ENCODE peak calls at places on chromosomes 13 and 19, in ten cellular contexts. Q, T, H, F, E, V, N, C, D and U are unnamed samples.

GRCh38 chr19:6064016-6064702 is 46.1 kb downstream of the RFX2 start:
- DNase-seq in T (no peak), Q (no peak), H (no peak), C (peak; percentile 15), D (no peak), V (no peak), N (no peak), F (no peak), E (no peak), U (no peak)

GRCh38 chr19:4152241-4152998 is 1.0 kb upstream of the CREB3L3 start:
- DNase-seq in H (no peak), D (no peak), T (no peak), V (no peak), E (no peak), F (no peak), Q (no peak), C (no peak), N (no peak), U (no peak)

GRCh38 chr19:41421314-41421713 is 5.9 kb downstream of the B3GNT8 start:
- DNase-seq in N (no peak), Q (no peak), E (no peak), T (no peak), F (no peak), H (no peak), C (peak; percentile 66), D (no peak), V (no peak), U (no peak)

GRCh38 chr19:44579663-44580365 is 33.5 kb upstream of the IGSF23 start:
- DNase-seq in H (no peak), C (no peak), T (no peak), F (no peak), V (no peak), E (no peak), N (no peak), D (no peak), Q (no peak), U (no peak)

GRCh38 chr13:113595131-113595530 is 10.6 kb downstream of the TFDP1 start:
- DNase-seq in T (peak; percentile 7), D (no peak), N (no peak), C (peak; percentile 3), V (no peak), H (no peak), Q (no peak), E (no peak), F (no peak), U (no peak)

GRCh38 chr13:78998736-78999135 is 339.8 kb upstream of the OBI1 start:
- DNase-seq in F (no peak), D (no peak), Q (no peak), E (no peak), C (no peak), V (no peak), H (no peak), T (no peak), N (no peak), U (no peak)

GRCh38 chr19:52689804-52690394 is 44.9 kb downstream of the ZNF611 start:
- DNase-seq in F (no peak), H (no peak), C (peak; percentile 30), D (no peak), T (peak; percentile 28), V (no peak), Q (peak; percentile 82), N (peak; percentile 23), E (peak; percentile 50), U (peak; percentile 26)

GRCh38 chr13:97353927-97354326 is 80.0 kb upstream of the RAP2A start:
- DNase-seq in N (no peak), F (no peak), D (no peak), Q (no peak), T (no peak), C (no peak), E (no peak), V (no peak), H (no peak), U (no peak)

GRCh38 chr13:51246005-51246404 is 23.8 kb downstream of the FAM124A start:
- DNase-seq in Q (no peak), H (no peak), D (no peak), T (no peak), E (no peak), F (no peak), C (no peak), V (no peak), N (no peak), U (no peak)

GRCh38 chr19:10290439-10290875 is 705 bp downstream of the ICAM5 start:
- DNase-seq in Q (no peak), N (no peak), E (peak; percentile 78), T (no peak), F (no peak), D (no peak), V (no peak), C (peak; percentile 15), H (no peak), U (no peak)

GRCh38 chr13:28707629-28708427 is 10.9 kb downstream of the SLC46A3 start:
- DNase-seq in T (no peak), E (no peak), Q (no peak), C (no peak), H (no peak), F (no peak), D (no peak), V (no peak), N (no peak), U (no peak)

GRCh38 chr13:40452741-40453665 is 213.4 kb downstream of the FOXO1 start:
- DNase-seq in V (no peak), F (no peak), E (no peak), N (no peak), C (no peak), H (no peak), D (no peak), Q (no peak), T (no peak), U (no peak)

GRCh38 chr19:5893907-5894703 is 9.5 kb downstream of the NDUFA11 start:
- DNase-seq in C (no peak), E (no peak), H (no peak), D (no peak), N (no peak), T (no peak), Q (no peak), V (no peak), F (no peak), U (no peak)

GRCh38 chr13:100397627-100398026 is 191.0 kb downstream of the GGACT start:
- DNase-seq in E (no peak), F (no peak), T (no peak), D (no peak), H (no peak), Q (no peak), C (no peak), V (no peak), N (no peak), U (no peak)

GRCh38 chr13:28747851-28748250 is 29.1 kb upstream of the SLC46A3 start:
- DNase-seq in N (no peak), V (no peak), E (no peak), H (no peak), C (no peak), F (no peak), Q (no peak), T (no peak), D (no peak), U (no peak)

GRCh38 chr19:58009666-58010301 is 7.2 kb upstream of the ZNF606 start:
- DNase-seq in E (peak; percentile 90), V (peak; percentile 84), T (peak; percentile 72), Q (peak; percentile 89), H (no peak), D (peak; percentile 69), F (no peak), N (peak; percentile 37), C (peak; percentile 84), U (peak; percentile 93)
- TF ChIP-seq POLR2AphosphoS5 in E (no peak), V (peak; percentile 49), T (no peak), Q (peak; percentile 34), H (no peak), D (no peak), F (no peak), N (no peak), C (no peak), U (peak; percentile 44)

GRCh38 chr19:2332341-2333026 is 4.0 kb downstream of the SPPL2B start:
- DNase-seq in V (peak; percentile 77), T (no peak), C (peak; percentile 69), F (no peak), H (no peak), D (no peak), E (no peak), N (peak; percentile 69), Q (no peak), U (no peak)
- TF ChIP-seq POLR2AphosphoS5 in V (no peak), T (no peak), C (peak; percentile 13), F (no peak), H (no peak), D (no peak), E (no peak), N (peak; percentile 64), Q (no peak), U (no peak)

GRCh38 chr19:12984143-12984627 is 11.1 kb upstream of the NFIX start:
- DNase-seq in E (no peak), C (no peak), F (no peak), D (no peak), Q (no peak), N (no peak), H (no peak), V (no peak), T (no peak), U (no peak)

GRCh38 chr19:12984683-12985048 is 10.6 kb upstream of the NFIX start:
- DNase-seq in H (no peak), E (no peak), D (no peak), F (no peak), Q (no peak), T (no peak), N (no peak), V (no peak), C (no peak), U (no peak)

GRCh38 chr19:12983561-12984142 is 11.6 kb upstream of the NFIX start:
- DNase-seq in Q (peak; percentile 91), V (peak; percentile 90), N (peak; percentile 85), C (peak; percentile 85), E (peak; percentile 80), H (peak; percentile 12), D (no peak), F (peak; percentile 36), T (peak; percentile 86), U (peak; percentile 74)

GRCh38 chr19:12986726-12987125 is 8.5 kb upstream of the NFIX start:
- DNase-seq in H (no peak), Q (no peak), C (no peak), E (no peak), D (no peak), N (no peak), V (no peak), T (no peak), F (no peak), U (no peak)

GRCh38 chr19:12985049-12985776 is 10.1 kb upstream of the NFIX start:
- DNase-seq in D (no peak), V (no peak), F (peak; percentile 70), E (no peak), C (peak; percentile 88), T (peak; percentile 82), N (no peak), Q (peak; percentile 82), H (no peak), U (no peak)
- TF ChIP-seq POLR2AphosphoS5 in D (no peak), V (no peak), F (peak; percentile 43), E (no peak), C (peak; percentile 62), T (peak; percentile 60), N (no peak), Q (no peak), H (no peak), U (no peak)

GRCh38 chr13:110819203-110820014 is 95.5 kb downstream of the ANKRD10 start:
- DNase-seq in V (peak; percentile 88), E (peak; percentile 86), H (peak; percentile 52), C (peak; percentile 84), N (peak; percentile 78), T (peak; percentile 84), D (peak; percentile 43), F (peak; percentile 66), Q (peak; percentile 88), U (peak; percentile 48)
- TF ChIP-seq POLR2AphosphoS5 in V (no peak), E (no peak), H (no peak), C (no peak), N (no peak), T (no peak), D (no peak), F (no peak), Q (no peak), U (peak; percentile 50)

GRCh38 chr13:33227927-33228644 is 57.5 kb downstream of the STARD13 start:
- DNase-seq in E (no peak), H (no peak), F (no peak), V (no peak), T (no peak), Q (no peak), N (no peak), C (no peak), D (no peak), U (no peak)
- TF ChIP-seq POLR2AphosphoS5 in E (no peak), H (no peak), F (no peak), V (no peak), T (no peak), Q (no peak), N (no peak), C (no peak), D (no peak), U (no peak)